ENCODE peak calls at places on chromosomes 5 and 9, in nine cellular contexts. I, L, Y, Q, O, N, B, V and K are unnamed samples.

GRCh38 chr5:68114641-68115040 is 100.9 kb upstream of the PIK3R1 start:
- DNase-seq in I (no peak), L (no peak), Y (no peak), Q (peak; percentile 91), O (peak; percentile 90), N (no peak), B (no peak), V (peak; percentile 78), K (peak; percentile 78)

GRCh38 chr5:134559672-134560071 is 34.2 kb downstream of the JADE2 start:
- DNase-seq in I (no peak), L (no peak), Y (no peak), Q (no peak), O (no peak), N (no peak), B (no peak), V (no peak), K (no peak)

GRCh38 chr5:135810188-135810943 is 24.1 kb upstream of the SLC25A48 start:
- DNase-seq in I (no peak), L (no peak), Y (no peak), Q (no peak), O (no peak), N (no peak), B (no peak), V (no peak), K (no peak)

GRCh38 chr5:34547300-34548085 is 108.6 kb upstream of the RAI14 start:
- DNase-seq in I (no peak), L (no peak), Y (no peak), Q (no peak), O (no peak), N (no peak), B (no peak), V (no peak), K (no peak)

GRCh38 chr5:68379275-68380026 is 163.9 kb downstream of the PIK3R1 start:
- DNase-seq in I (no peak), L (no peak), Y (no peak), Q (peak; percentile 65), O (peak; percentile 27), N (no peak), B (no peak), V (peak; percentile 31), K (no peak)

GRCh38 chr9:12935714-12936113 is 160.9 kb downstream of the LURAP1L start:
- DNase-seq in I (no peak), L (no peak), Y (no peak), Q (peak; percentile 83), O (no peak), N (no peak), B (no peak), V (peak; percentile 35), K (peak; percentile 81)

GRCh38 chr5:53878015-53878414 is 317.6 kb downstream of the NDUFS4 start:
- DNase-seq in I (no peak), L (no peak), Y (no peak), Q (no peak), O (no peak), N (no peak), B (no peak), V (no peak), K (no peak)

GRCh38 chr5:68454766-68455165 is 239.2 kb downstream of the PIK3R1 start:
- DNase-seq in I (no peak), L (no peak), Y (no peak), Q (no peak), O (no peak), N (no peak), B (no peak), V (no peak), K (peak; percentile 46)

GRCh38 chr5:178114325-178115135 is 1.2 kb downstream of the N4BP3 start:
- DNase-seq in I (no peak), L (no peak), Y (no peak), Q (no peak), O (no peak), N (no peak), B (peak; percentile 67), V (no peak), K (no peak)

GRCh38 chr9:105318729-105319513 is 74.5 kb downstream of the SLC44A1 start:
- DNase-seq in I (no peak), L (no peak), Y (peak; percentile 21), Q (no peak), O (no peak), N (no peak), B (no peak), V (no peak), K (no peak)

GRCh38 chr5:159441441-159441840 is 111.2 kb upstream of the IL12B start:
- DNase-seq in I (no peak), L (no peak), Y (peak; percentile 17), Q (no peak), O (peak; percentile 41), N (no peak), B (peak; percentile 56), V (no peak), K (no peak)

GRCh38 chr9:123609844-123610243 is 253.8 kb downstream of the CRB2 start:
- DNase-seq in I (no peak), L (peak; percentile 13), Y (no peak), Q (peak; percentile 11), O (no peak), N (no peak), B (no peak), V (no peak), K (no peak)

GRCh38 chr5:36374275-36374862 is 72.7 kb upstream of the RANBP3L start:
- DNase-seq in I (peak; percentile 12), L (no peak), Y (no peak), Q (peak; percentile 95), O (peak; percentile 95), N (no peak), B (no peak), V (peak; percentile 87), K (peak; percentile 54)

GRCh38 chr9:98523231-98523901 is 185.4 kb downstream of the GABBR2 start:
- DNase-seq in I (no peak), L (no peak), Y (no peak), Q (peak; percentile 47), O (peak; percentile 36), N (no peak), B (peak; percentile 48), V (peak; percentile 21), K (no peak)

GRCh38 chr5:19369048-19369447 is 619.0 kb downstream of the CDH18 start:
- DNase-seq in I (no peak), L (no peak), Y (no peak), Q (no peak), O (no peak), N (no peak), B (peak; percentile 65), V (no peak), K (no peak)

GRCh38 chr5:107529618-107530017 is 141.1 kb downstream of the EFNA5 start:
- DNase-seq in I (no peak), L (no peak), Y (no peak), Q (no peak), O (no peak), N (no peak), B (no peak), V (no peak), K (no peak)

GRCh38 chr5:128154943-128155342 is 71.4 kb downstream of the SLC12A2 start:
- DNase-seq in I (no peak), L (no peak), Y (no peak), Q (peak; percentile 67), O (no peak), N (no peak), B (no peak), V (no peak), K (peak; percentile 84)

GRCh38 chr5:141822134-141822533 is 56.1 kb downstream of the PCDH1 start:
- DNase-seq in I (no peak), L (no peak), Y (no peak), Q (peak; percentile 56), O (peak; percentile 37), N (peak; percentile 71), B (no peak), V (no peak), K (peak; percentile 63)

GRCh38 chr5:119385136-119386128 is 29.6 kb downstream of the TNFAIP8 start:
- DNase-seq in I (no peak), L (no peak), Y (no peak), Q (peak; percentile 34), O (no peak), N (no peak), B (no peak), V (no peak), K (no peak)

GRCh38 chr5:125583291-125583690 is 836.9 kb upstream of the ZNF608 start:
- DNase-seq in I (no peak), L (no peak), Y (no peak), Q (no peak), O (no peak), N (no peak), B (no peak), V (no peak), K (no peak)

GRCh38 chr5:142803428-142804111 is 33.4 kb downstream of the ARHGAP26 start:
- DNase-seq in I (no peak), L (no peak), Y (no peak), Q (peak; percentile 45), O (no peak), N (peak; percentile 60), B (no peak), V (peak; percentile 96), K (no peak)

GRCh38 chr5:169527863-169528262 is 55.7 kb upstream of the SPDL1 start:
- DNase-seq in I (no peak), L (no peak), Y (no peak), Q (peak; percentile 74), O (no peak), N (no peak), B (no peak), V (no peak), K (peak; percentile 76)